ENCODE peak calls at places on chromosomes 5 and 9, in six cellular contexts. G is fibroblast of lung, C is SK-N-SH, A is neural progenitor cell, K is adipocyte, J is kidney. P is an unnamed sample.

GRCh38 chr5:145562931-145563330 is 272.2 kb downstream of the PRELID2 start:
- DNase-seq in G (peak; percentile 35), K (no peak), A (no peak), J (no peak), C (no peak), P (no peak)

GRCh38 chr9:126514037-126514821 is 99.5 kb upstream of the LMX1B start:
- DNase-seq in A (peak; percentile 90), G (peak; percentile 31), C (peak; percentile 92), K (peak; percentile 83), J (peak; percentile 82), P (peak; percentile 69)

GRCh38 chr5:198941-199820 is 7.9 kb downstream of the LRRC14B start:
- DNase-seq in A (no peak), J (no peak), G (no peak), K (no peak), C (peak; percentile 32), P (no peak)

GRCh38 chr5:169521366-169521983 is 62.1 kb upstream of the SPDL1 start:
- DNase-seq in J (no peak), K (no peak), A (no peak), G (peak; percentile 23), C (no peak), P (no peak)

GRCh38 chr5:79508794-79509193 is 5.1 kb downstream of the HOMER1 start:
- DNase-seq in G (no peak), J (no peak), K (no peak), A (no peak), C (no peak), P (no peak)

GRCh38 chr5:131441184-131441583 is 177.3 kb downstream of the CDC42SE2 start:
- DNase-seq in A (no peak), C (no peak), G (no peak), J (no peak), K (peak; percentile 15), P (no peak)

GRCh38 chr5:42889311-42889933 is 77.7 kb upstream of the SELENOP start:
- DNase-seq in K (peak; percentile 91), G (peak; percentile 46), J (no peak), C (peak; percentile 57), A (peak; percentile 81), P (peak; percentile 71)

GRCh38 chr9:34578241-34579096 is 11.1 kb downstream of the CNTFR start:
- DNase-seq in K (peak; percentile 63), J (no peak), A (peak; percentile 86), C (peak; percentile 85), G (peak; percentile 71), P (no peak)

GRCh38 chr5:122419195-122419894 is 107.3 kb downstream of the SNCAIP start:
- DNase-seq in K (no peak), G (no peak), J (no peak), C (no peak), A (no peak), P (no peak)

GRCh38 chr5:59500014-59500413 is 393.5 kb downstream of the PDE4D start:
- DNase-seq in A (no peak), G (peak; percentile 24), K (no peak), J (no peak), C (no peak), P (no peak)

GRCh38 chr5:95347516-95348140 is 43.5 kb upstream of the FAM81B start:
- DNase-seq in C (no peak), K (no peak), A (no peak), G (no peak), J (no peak), P (no peak)

GRCh38 chr5:108753331-108753730 is 5.6 kb downstream of the FER start:
- DNase-seq in G (peak; percentile 79), C (no peak), K (peak; percentile 52), J (no peak), A (no peak), P (no peak)

GRCh38 chr5:96157841-96158291 is 196.2 kb upstream of the ELL2 start:
- DNase-seq in K (peak; percentile 39), C (no peak), J (no peak), G (peak; percentile 24), A (no peak), P (no peak)

GRCh38 chr5:149227168-149227826 is 44.4 kb upstream of the AFAP1L1 start:
- DNase-seq in J (no peak), G (peak; percentile 89), K (peak; percentile 21), A (no peak), C (no peak), P (no peak)

GRCh38 chr5:114477816-114478330 is 116.0 kb downstream of the KCNN2 start:
- DNase-seq in A (no peak), C (no peak), J (no peak), G (no peak), K (no peak), P (no peak)

GRCh38 chr9:83047839-83048775 is 14.8 kb downstream of the RASEF start:
- DNase-seq in G (peak; percentile 95), J (no peak), C (no peak), A (no peak), K (no peak), P (no peak)

GRCh38 chr5:74446673-74447337 is 193.7 kb downstream of the ENC1 start:
- DNase-seq in C (no peak), K (no peak), J (no peak), G (peak; percentile 14), A (no peak), P (no peak)

GRCh38 chr9:121568101-121568460 is 68.4 kb upstream of the GGTA1 start:
- DNase-seq in J (no peak), C (no peak), A (no peak), K (no peak), G (no peak), P (no peak)

GRCh38 chr9:121566401-121567141 is 66.9 kb upstream of the GGTA1 start:
- DNase-seq in C (peak; percentile 72), J (no peak), K (peak; percentile 49), A (no peak), G (peak; percentile 79), P (no peak)

GRCh38 chr9:121567142-121568100 is 67.8 kb upstream of the GGTA1 start:
- DNase-seq in G (no peak), C (peak; percentile 85), J (no peak), K (peak; percentile 34), A (no peak), P (no peak)

GRCh38 chr9:121568541-121569265 is 69.1 kb upstream of the GGTA1 start:
- DNase-seq in J (no peak), G (peak; percentile 49), C (peak; percentile 56), K (no peak), A (no peak), P (no peak)

DNA sequence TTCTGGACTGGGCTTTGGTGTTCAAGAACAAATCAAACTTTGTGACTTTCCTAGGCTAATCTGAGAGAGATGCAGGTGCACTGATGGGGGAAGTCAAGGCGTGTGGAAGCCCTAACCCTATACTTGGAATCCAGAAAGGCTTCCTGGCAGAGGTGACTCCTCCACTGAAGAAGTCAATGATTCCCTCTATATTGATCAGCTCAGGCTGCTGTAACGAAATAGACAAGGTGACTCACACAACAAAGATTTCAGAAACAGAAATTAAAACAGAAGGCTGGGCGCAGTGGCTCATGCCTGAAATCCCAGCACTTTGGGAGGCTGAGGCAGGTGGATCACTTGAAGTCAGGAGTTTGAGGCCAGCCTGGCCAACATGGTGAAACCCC is 69.6 kb upstream of the GGTA1 start:
- DNase-seq in C (no peak), A (no peak), G (no peak), J (no peak), K (no peak), P (no peak)
- H3K9ac ChIP-seq in C (peak overlapping the region; percentile 76), A (no peak overlapping the region), G (no peak overlapping the region), J (no peak overlapping the region), K (no peak overlapping the region), P (no peak overlapping the region)

DNA sequence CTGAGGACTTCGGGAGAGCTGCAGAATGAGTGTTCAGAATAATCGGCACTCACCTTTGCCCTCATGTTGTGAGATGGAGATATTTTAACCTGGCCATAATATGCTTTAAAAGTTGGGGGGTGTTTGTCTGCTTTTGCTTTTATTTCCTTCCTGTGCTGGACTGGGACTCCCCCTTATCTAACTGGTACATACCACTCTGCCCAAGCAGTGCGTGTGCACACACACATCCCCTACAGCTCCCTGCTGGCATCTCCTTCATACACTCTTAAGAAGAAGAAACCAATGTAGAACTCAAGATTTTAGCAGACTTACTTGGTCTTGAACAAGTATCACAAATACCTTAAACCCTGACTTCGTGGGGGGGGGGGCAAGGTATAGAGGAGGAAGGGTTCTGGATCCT is 146.2 kb upstream of the DMRT1 start:
- DNase-seq in A (no peak), J (no peak), G (no peak), K (no peak), C (no peak), P (no peak)
- H3K4me1 ChIP-seq in A (peaks cover 35% of the 10 kb centered on the region), J (peaks cover 34% of the 10 kb centered on the region), G (peaks cover 38% of the 10 kb centered on the region), K (peaks cover 76% of the 10 kb centered on the region), C (peaks cover 32% of the 10 kb centered on the region), P (peaks cover 13% of the 10 kb centered on the region)

GRCh38 chr5:157558681-157559080 is 16.9 kb downstream of the ADAM19 start:
- DNase-seq in G (peak; percentile 58), A (no peak), C (no peak), J (no peak), K (no peak), P (no peak)

GRCh38 chr5:157561105-157561504 is 14.5 kb downstream of the ADAM19 start:
- DNase-seq in K (no peak), A (no peak), C (no peak), G (peak; percentile 82), J (no peak), P (no peak)

GRCh38 chr5:157559301-157559700 is 16.3 kb downstream of the ADAM19 start:
- DNase-seq in G (peak; percentile 64), J (no peak), K (peak; percentile 73), A (no peak), C (no peak), P (no peak)

GRCh38 chr5:157562111-157562581 is 13.4 kb downstream of the ADAM19 start:
- DNase-seq in C (no peak), G (peak; percentile 59), J (no peak), A (no peak), K (no peak), P (no peak)

DNA sequence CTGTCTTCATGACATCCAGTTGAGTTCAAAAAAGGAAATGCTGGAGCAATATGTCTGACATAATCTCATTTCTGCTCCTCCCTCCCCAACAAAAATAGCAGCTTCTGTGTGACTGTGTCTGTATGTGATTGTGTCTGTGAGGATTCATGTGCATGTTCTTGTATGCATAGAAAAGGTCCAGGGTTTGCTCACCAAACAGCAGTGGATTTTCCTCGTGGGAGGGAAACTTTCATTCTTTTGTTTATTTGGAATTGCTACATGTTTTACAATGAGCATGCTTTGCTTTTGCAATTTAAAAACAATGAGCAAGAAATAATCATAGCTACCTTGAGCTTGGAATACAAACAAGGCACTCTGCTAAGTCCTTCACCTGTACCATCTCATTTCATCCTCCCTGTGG is 15.0 kb downstream of the ADAM19 start:
- DNase-seq in J (no peak), C (no peak), K (peak; percentile 62), A (no peak), G (no peak), P (no peak)
- H3K9ac ChIP-seq in J (no peak overlapping the region), C (no peak overlapping the region), K (no peak overlapping the region), A (no peak overlapping the region), G (no peak overlapping the region), P (no peak overlapping the region)

GRCh38 chr9:136305822-136306690 is 2.2 kb upstream of the CCDC187 start:
- DNase-seq in K (no peak), C (peak; percentile 61), A (peak; percentile 2), G (no peak), J (peak; percentile 60), P (no peak)

GRCh38 chr9:136306691-136307208 is 2.9 kb upstream of the CCDC187 start:
- DNase-seq in G (no peak), K (no peak), J (peak; percentile 68), C (peak; percentile 59), A (peak; percentile 49), P (no peak)

GRCh38 chr9:136308262-136309053 is 4.6 kb upstream of the CCDC187 start:
- DNase-seq in G (no peak), J (no peak), C (no peak), K (no peak), A (no peak), P (no peak)

GRCh38 chr9:136309101-136309801 is 5.4 kb upstream of the CCDC187 start:
- DNase-seq in K (no peak), G (no peak), C (peak; percentile 61), J (peak; percentile 71), A (no peak), P (no peak)

GRCh38 chr9:136307215-136307750 is 3.4 kb upstream of the CCDC187 start:
- DNase-seq in J (no peak), A (no peak), C (no peak), G (no peak), K (no peak), P (no peak)
- H3K4me1 ChIP-seq in J (no peaks in the 10 kb centered on the region), A (no peaks in the 10 kb centered on the region), C (no peaks in the 10 kb centered on the region), G (no peaks in the 10 kb centered on the region), K (no peaks in the 10 kb centered on the region), P (peaks cover 5% of the 10 kb centered on the region)

P was measured in neuronal stem cell.